ENCODE peak calls at places on chromosomes 4 and X, in five cellular contexts. P, K, Q, O and T are unnamed samples. For H3K27me3, the result is how much of the 10 kb centered on the place peaks cover.

GRCh38 chr4:57233391-57233790 is 123.2 kb upstream of the IGFBP7 start:
- DNase-seq in P (no peak), K (no peak), Q (no peak), O (peak), T (no peak)

GRCh38 chr4:7854211-7854610 is 85.5 kb downstream of the AFAP1 start:
- DNase-seq in P (no peak), K (no peak), Q (no peak), O (no peak), T (no peak)

GRCh38 chr4:147768113-147768512 is 36.2 kb downstream of the ARHGAP10 start:
- DNase-seq in P (no peak), K (no peak), Q (no peak), O (peak), T (no peak)

GRCh38 chr4:20248155-20248558 is 3.5 kb upstream of the SLIT2 start:
- DNase-seq in P (no peak), K (peak), Q (no peak), O (peak), T (no peak)

GRCh38 chr4:15488658-15489470 is 19.2 kb downstream of the CC2D2A start:
- DNase-seq in P (no peak), K (no peak), Q (no peak), O (peak), T (no peak)

GRCh38 chrX:132001127-132001526 is 22.0 kb upstream of the STK26 start:
- DNase-seq in P (no peak), K (no peak), Q (no peak), O (no peak), T (no peak)

GRCh38 chrX:103730746-103731508 is 20.2 kb downstream of the TMEM31 start:
- DNase-seq in P (no peak), K (no peak), Q (no peak), O (peak), T (peak)

GRCh38 chrX:123184858-123185251 is 777 bp downstream of the GRIA3 start:
- DNase-seq in P (no peak), K (no peak), Q (no peak), O (no peak), T (peak)

GRCh38 chr4:32425243-32425642 is 1705.1 kb downstream of the PCDH7 start:
- DNase-seq in P (no peak), K (no peak), Q (no peak), O (no peak), T (no peak)

GRCh38 chr4:68152411-68152810 is 22.7 kb upstream of the TMPRSS11F start:
- DNase-seq in P (no peak), K (no peak), Q (no peak), O (no peak), T (no peak)

GRCh38 chr4:26779674-26780073 is 81.0 kb upstream of the STIM2 start:
- DNase-seq in P (no peak), K (no peak), Q (no peak), O (peak), T (no peak)

GRCh38 chr4:117001077-117001476 is 84.3 kb downstream of the TRAM1L1 start:
- DNase-seq in P (no peak), K (no peak), Q (no peak), O (no peak), T (no peak)

GRCh38 chr4:39062499-39062898 is 467 bp downstream of the KLHL5 start:
- DNase-seq in P (no peak), K (no peak), Q (no peak), O (no peak), T (no peak)

GRCh38 chrX:77768787-77769186 is 17.2 kb downstream of the ATRX start:
- DNase-seq in P (no peak), K (no peak), Q (no peak), O (no peak), T (no peak)

GRCh38 chrX:106862972-106863688 is 40.0 kb downstream of the RIPPLY1 start:
- DNase-seq in P (no peak), K (peak), Q (no peak), O (peak), T (no peak)

GRCh38 chr4:1014395-1015167 is 3.2 kb downstream of the FGFRL1 start:
- DNase-seq in P (no peak), K (no peak), Q (no peak), O (no peak), T (no peak)

GRCh38 chr4:52873861-52874343 is 11.8 kb downstream of the RASL11B start:
- DNase-seq in P (no peak), K (no peak), Q (no peak), O (no peak), T (peak)

GRCh38 chr4:82798168-82799005 is at the start of gene SCD5:
- DNase-seq in P (peak), K (peak), Q (peak), O (peak), T (peak)

GRCh38 chrX:19535481-19535880 is 20.2 kb upstream of the MAP3K15 start:
- DNase-seq in P (no peak), K (peak), Q (no peak), O (peak), T (no peak)

DNA sequence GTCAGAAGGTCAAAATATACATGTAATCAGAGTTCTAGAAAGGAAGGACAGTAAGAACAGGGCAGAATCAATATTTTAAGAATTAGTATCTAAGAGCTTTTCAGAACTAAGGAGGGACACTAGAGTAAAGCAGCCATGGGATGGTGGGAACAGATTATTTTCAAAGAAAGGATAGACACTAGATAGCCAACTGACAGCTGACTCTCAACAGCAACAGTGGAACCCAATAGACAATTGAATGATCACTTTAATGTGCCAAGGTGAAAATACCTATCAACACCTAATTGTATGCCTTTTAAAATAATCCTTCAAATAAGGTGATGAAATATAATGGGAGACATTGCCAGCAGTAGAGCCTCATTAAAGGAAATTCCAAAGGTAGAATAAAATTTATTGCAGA is 26.5 kb upstream of the CCDC160 start:
- DNase-seq in P (no peak), K (no peak), Q (no peak), O (no peak), T (no peak)
- H3K27me3 ChIP-seq in P (under half), K (under half), Q (under half), O (under half), T (under half)

DNA sequence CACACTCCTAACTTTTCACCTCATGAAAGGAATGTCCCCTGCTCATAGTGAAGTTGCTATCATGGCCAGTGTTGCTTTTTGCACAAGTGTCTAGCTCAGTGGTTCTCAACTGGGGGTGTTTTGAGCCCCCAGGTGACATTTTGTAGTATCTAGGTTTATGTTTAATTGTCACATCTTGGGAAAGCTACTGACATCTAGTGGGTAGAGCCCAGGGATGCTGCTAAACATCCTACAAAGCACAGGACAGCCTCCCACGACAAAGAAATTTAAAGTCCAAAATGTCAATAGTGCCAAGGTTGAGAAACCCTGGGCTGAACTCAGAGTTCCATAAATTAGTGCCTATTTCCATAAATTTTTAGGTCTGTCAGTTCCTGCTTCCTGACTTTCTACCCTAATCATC is 70.7 kb upstream of the HCCS start:
- DNase-seq in P (no peak), K (no peak), Q (no peak), O (no peak), T (no peak)
- H3K27me3 ChIP-seq in P (under half), K (under half), Q (under half), O (under half), T (under half)

GRCh38 chrX:72306851-72307645 is 1.3 kb upstream of the CITED1 start:
- DNase-seq in P (peak), K (no peak), Q (peak), O (peak), T (peak)

GRCh38 chrX:72305286-72306084 is at the start of gene CITED1:
- DNase-seq in P (no peak), K (no peak), Q (no peak), O (no peak), T (no peak)

GRCh38 chrX:72304877-72305276 is 837 bp downstream of the CITED1 start:
- DNase-seq in P (no peak), K (no peak), Q (no peak), O (no peak), T (no peak)

GRCh38 chrX:72307646-72308051 is 1.9 kb upstream of the CITED1 start:
- DNase-seq in P (no peak), K (no peak), Q (no peak), O (no peak), T (no peak)

DNA sequence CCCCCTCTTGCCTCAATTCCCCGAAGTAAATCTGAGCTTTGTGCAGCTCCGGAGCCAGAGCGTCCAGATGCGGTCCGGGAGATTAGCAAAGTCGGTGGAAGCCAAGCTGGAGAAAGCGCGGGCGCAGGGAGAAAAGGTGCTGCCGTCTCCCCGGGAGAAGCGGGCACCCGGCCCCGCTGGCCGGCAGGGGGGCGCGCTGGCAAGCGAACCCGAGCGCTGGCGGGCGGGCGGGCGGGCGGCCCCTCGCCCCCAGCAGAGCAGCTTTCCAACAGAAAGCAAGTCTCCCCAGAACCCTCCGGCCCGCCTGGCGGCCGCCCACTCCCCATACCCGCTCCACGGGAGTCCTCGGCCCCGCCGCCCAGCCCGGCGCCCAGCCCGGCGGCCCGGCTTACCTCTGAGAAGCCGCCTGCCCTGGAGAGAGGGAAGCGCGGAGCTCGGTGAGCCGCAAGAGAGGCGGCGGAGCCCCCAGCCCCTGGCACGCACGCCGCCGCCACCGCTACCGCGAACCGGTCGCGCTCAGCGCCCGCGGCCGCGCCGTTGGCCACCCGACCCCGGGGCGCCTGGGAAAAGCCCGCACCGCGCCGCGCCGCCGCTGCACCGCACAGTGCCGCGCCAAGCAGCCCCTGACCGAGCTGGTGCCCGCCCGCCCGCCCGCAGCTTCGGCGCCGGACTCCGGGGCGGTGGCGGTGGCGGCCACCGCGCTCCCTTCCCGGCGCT is 529 bp upstream of the CITED1 start:
- DNase-seq in P (no peak), K (no peak), Q (no peak), O (no peak), T (no peak)
- H3K27me3 ChIP-seq in P (under half), K (under half), Q (under half), O (half or more), T (under half)

DNA sequence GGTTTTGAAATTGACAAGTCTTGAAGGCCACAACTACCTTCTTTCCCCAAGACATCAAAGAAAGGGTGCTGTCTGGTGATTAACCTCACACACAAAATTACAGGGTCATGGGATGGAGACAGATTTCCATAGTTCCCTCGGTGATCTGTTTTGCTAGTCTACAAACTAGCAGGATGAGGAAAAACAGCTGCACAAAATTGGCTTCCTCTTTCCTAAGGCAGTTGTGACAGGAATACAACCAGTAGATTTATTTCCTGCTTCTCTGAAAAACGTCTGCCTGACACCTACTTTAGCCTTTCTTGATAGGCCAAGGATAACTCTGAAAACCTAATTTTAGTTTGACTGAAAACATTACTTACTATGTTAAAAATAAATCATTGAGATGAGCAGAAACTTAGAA is 39.6 kb downstream of the DKK2 start:
- DNase-seq in P (no peak), K (no peak), Q (no peak), O (no peak), T (no peak)
- H3K27me3 ChIP-seq in P (under half), K (under half), Q (under half), O (under half), T (under half)